ENCODE peak calls at places on chromosomes 13 and 19, in four cellular contexts. Y is brain microvascular endothelial cell; B is tibial nerve; S is CD4-positive, alpha-beta memory T cell. C is an unnamed sample.

GRCh38 chr13:22837980-22838615 is 342.7 kb upstream of the SGCG start:
- DNase-seq in B (no peak), Y (no peak), S (no peak), C (no peak)

GRCh38 chr19:17456127-17456526 is 4.6 kb downstream of the NXNL1 start:
- DNase-seq in Y (no peak), S (no peak), B (no peak), C (no peak)

GRCh38 chr13:46288570-46289259 is 77.0 kb downstream of the LRRC63 start:
- DNase-seq in B (no peak), Y (peak; percentile 36), S (peak; percentile 71), C (no peak)

GRCh38 chr13:98595134-98595533 is 18.2 kb upstream of the STK24 start:
- DNase-seq in S (no peak), B (no peak), Y (no peak), C (no peak)

GRCh38 chr19:57028804-57029525 is 90.8 kb upstream of the USP29 start:
- DNase-seq in S (no peak), Y (no peak), B (no peak), C (no peak)

GRCh38 chr13:77300176-77301141 is 26.4 kb downstream of the MYCBP2 start:
- DNase-seq in B (no peak), Y (peak; percentile 74), S (no peak), C (no peak)

GRCh38 chr13:79231887-79232286 is 174.2 kb downstream of the RBM26 start:
- DNase-seq in Y (no peak), B (no peak), S (no peak), C (no peak)

GRCh38 chr19:782195-783043 is 14.8 kb upstream of the PTBP1 start:
- DNase-seq in Y (no peak), B (no peak), S (no peak), C (no peak)

GRCh38 chr19:18860725-18861124 is 29.0 kb downstream of the UPF1 start:
- DNase-seq in B (no peak), S (no peak), Y (no peak), C (no peak)

GRCh38 chr19:46603195-46603637 is 2.1 kb downstream of the CALM3 start:
- DNase-seq in S (no peak), Y (no peak), B (no peak), C (no peak)

GRCh38 chr19:38557205-38557799 is 60.5 kb downstream of the MAP4K1 start:
- DNase-seq in S (peak; percentile 33), B (no peak), Y (no peak), C (no peak)

GRCh38 chr13:43355774-43356173 is 332.4 kb downstream of the DNAJC15 start:
- DNase-seq in B (no peak), Y (no peak), S (no peak), C (no peak)

GRCh38 chr19:32910874-32911273 is 41.3 kb upstream of the SLC7A9 start:
- DNase-seq in S (no peak), B (no peak), Y (no peak), C (no peak)

GRCh38 chr19:33486936-33487793 is 34.4 kb downstream of the PEPD start:
- DNase-seq in S (no peak), B (no peak), Y (no peak), C (no peak)

GRCh38 chr19:1747285-1748114 is 5.8 kb upstream of the ONECUT3 start:
- DNase-seq in S (no peak), Y (peak; percentile 77), B (no peak), C (no peak)

GRCh38 chr13:62643007-62643483 is 1227.4 kb upstream of the PCDH20 start:
- DNase-seq in S (no peak), B (no peak), Y (peak; percentile 21), C (no peak)

GRCh38 chr19:54882758-54883157 is 8.7 kb downstream of the FCAR start:
- DNase-seq in B (no peak), Y (no peak), S (no peak), C (no peak)

GRCh38 chr19:2110822-2111221 is 14.1 kb downstream of the IZUMO4 start:
- DNase-seq in S (no peak), B (no peak), Y (no peak), C (no peak)

GRCh38 chr19:57135797-57136196 is 9.2 kb downstream of the ZIM3 start:
- DNase-seq in S (no peak), Y (no peak), B (no peak), C (no peak)

GRCh38 chr19:18233224-18233825 is 7.1 kb upstream of the PDE4C start:
- DNase-seq in S (peak; percentile 54), B (no peak), Y (no peak), C (no peak)

GRCh38 chr13:49540552-49540951 is 44.8 kb downstream of the PHF11 start:
- DNase-seq in Y (no peak), S (peak; percentile 10), B (no peak), C (no peak)

GRCh38 chr13:93900735-93901134 is 578.7 kb downstream of the DCT start:
- DNase-seq in S (no peak), Y (no peak), B (no peak), C (no peak)

GRCh38 chr19:8239528-8240273 is 30.5 kb downstream of the CERS4 start:
- DNase-seq in S (no peak), Y (no peak), B (no peak), C (no peak)

GRCh38 chr13:87671031-87671823 is at the start of gene SLITRK5:
- DNase-seq in S (peak; percentile 24), B (peak; percentile 60), Y (peak; percentile 21), C (no peak)

GRCh38 chr19:19597809-19598306 is 20.6 kb downstream of the PBX4 start:
- DNase-seq in S (peak; percentile 85), Y (no peak), B (no peak), C (no peak)

GRCh38 chr19:30567535-30568232 is 195.5 kb downstream of the ZNF536 start:
- DNase-seq in S (no peak), Y (no peak), B (no peak), C (no peak)

GRCh38 chr19:51292971-51293370 is 18.5 kb upstream of the IGLON5 start:
- DNase-seq in B (no peak), S (no peak), Y (no peak), C (no peak)

DNA sequence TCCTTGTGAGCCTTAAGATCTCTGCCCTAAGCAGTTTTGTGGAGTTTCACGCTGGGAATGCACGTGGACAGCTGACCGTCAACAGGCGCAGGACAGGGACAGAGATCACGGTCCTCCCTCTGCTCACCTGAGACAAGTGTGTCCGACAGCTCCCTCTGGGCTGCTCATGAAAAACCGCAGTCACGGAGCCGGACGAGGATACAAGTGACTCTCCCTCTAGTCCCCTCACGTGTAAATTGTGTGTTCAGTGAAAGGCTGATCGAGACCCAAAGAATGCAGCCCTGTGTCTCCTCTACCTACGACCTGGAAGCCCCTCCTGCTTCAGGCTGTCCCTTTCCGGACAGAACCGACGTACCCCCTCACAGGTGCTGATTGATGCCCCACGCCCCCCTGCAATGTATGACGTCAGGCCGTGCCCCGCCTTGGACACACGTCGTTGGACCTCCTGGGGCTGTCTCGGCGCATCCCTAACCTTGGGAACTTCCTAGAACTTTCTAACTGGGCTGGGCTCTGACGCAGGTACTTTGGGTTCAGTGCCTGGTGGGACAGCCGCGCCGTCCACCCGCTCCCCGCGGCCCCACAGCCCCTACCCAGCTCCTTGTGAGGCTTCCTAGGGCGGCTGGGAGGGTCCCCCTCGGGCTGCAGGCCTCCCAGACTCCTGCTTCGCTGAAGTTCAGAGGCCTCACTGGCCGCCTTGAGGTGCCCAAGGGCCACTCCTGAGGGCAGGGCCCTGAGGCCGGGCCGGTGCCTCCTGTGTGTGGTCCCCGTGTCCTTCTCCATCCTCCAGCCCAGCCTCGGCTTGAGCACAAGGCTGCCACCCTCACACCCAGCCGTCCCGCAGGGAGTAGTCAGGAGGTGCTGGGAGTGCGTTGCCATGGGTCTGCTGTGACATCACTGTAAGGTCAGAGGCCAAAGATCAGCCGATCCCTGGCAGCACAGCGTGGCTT is at the start of gene C13orf46:
- DNase-seq in B (no peak), Y (no peak), S (no peak), C (no peak)
- H3K27ac ChIP-seq in B (no peak within 1 kb of the TSS), Y (no peak within 1 kb of the TSS), S (no peak within 1 kb of the TSS), C (no peak within 1 kb of the TSS)

GRCh38 chr19:9914315-9915207 is 21.8 kb downstream of the OLFM2 start:
- DNase-seq in S (peak; percentile 78), Y (peak; percentile 72), B (no peak), C (no peak)
- H3K27ac ChIP-seq in S (no peak overlapping the region), Y (peak overlapping the region; percentile 56), B (no peak overlapping the region), C (no peak overlapping the region)

DNA sequence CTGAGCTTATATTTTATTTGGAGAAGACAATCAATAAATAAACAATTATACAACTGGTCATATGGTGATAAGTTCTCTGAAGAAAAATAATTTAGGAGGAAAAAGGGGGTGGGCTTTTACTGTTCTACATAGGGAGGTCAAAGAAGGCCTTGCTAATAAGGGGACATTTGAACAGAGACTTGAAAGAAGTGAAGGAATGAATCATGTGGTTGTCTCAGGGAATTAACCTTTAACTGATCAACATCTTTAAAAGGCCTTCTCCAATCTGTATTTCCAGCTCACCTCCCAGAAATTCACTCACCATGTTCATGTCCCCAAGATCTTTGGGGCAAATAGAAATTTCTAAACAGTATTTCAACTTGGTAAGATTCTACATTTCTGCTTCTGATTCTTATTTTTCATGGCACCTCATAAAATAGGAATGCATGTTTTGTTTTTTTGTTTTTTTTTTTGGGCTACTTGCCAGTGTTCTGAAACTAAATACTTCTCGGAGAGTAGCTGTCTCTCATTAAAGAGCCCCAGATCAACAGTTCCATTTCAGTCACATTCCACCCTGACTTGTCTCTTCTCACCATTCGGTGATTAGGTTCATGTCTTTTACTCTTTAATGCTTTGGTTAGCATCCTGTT is 19.2 kb upstream of the LPAR6 start:
- DNase-seq in S (no peak), B (no peak), Y (no peak), C (no peak)
- H3K27ac ChIP-seq in S (no peak overlapping the region), B (no peak overlapping the region), Y (peak overlapping the region; percentile 56), C (peak overlapping the region; percentile 36)

GRCh38 chr13:73531014-73531413 is 472.2 kb downstream of the KLF5 start:
- DNase-seq in S (no peak), Y (no peak), B (no peak), C (no peak)
- H3K27ac ChIP-seq in S (no peak overlapping the region), Y (no peak overlapping the region), B (no peak overlapping the region), C (no peak overlapping the region)